ENCODE peak calls at places on chromosomes 4 and X, in ten cellular contexts. E is right lobe of liver, X is mammary epithelial cell, H is suprapubic skin, J is endothelial cell of umbilical vein, G is cardiac muscle cell, I is IMR-90, M is esophagus muscularis mucosa, C is heart right ventricle, Z is fibroblast of lung. O is an unnamed sample. For H3K4me1, the result is how much of the 10 kb centered on the place peaks cover.

GRCh38 chr4:61202100-61202637 is 2.0 kb downstream of the ADGRL3 start:
- DNase-seq in J (no peak), X (peak), H (peak), G (peak), C (no peak), I (no peak), M (no peak), E (no peak), Z (peak), O (no peak)

GRCh38 chr4:85720736-85721135 is 245.8 kb downstream of the ARHGAP24 start:
- DNase-seq in C (no peak), H (no peak), M (no peak), G (no peak), Z (peak), X (peak), J (no peak), E (no peak), I (peak), O (no peak)

GRCh38 chr4:142405021-142405991 is 440.8 kb downstream of the INPP4B start:
- DNase-seq in I (peak), E (peak), H (peak), Z (peak), J (peak), M (no peak), X (peak), C (peak), G (peak), O (peak)

GRCh38 chr4:43567644-43568043 is 675.1 kb downstream of the GRXCR1 start:
- DNase-seq in J (no peak), I (no peak), E (no peak), C (no peak), G (no peak), H (no peak), Z (no peak), M (no peak), X (no peak), O (no peak)

GRCh38 chrX:50953832-50954231 is 43.3 kb downstream of the BMP15 start:
- DNase-seq in J (no peak), X (no peak), H (no peak), M (no peak), G (no peak), C (no peak), I (no peak), E (no peak), Z (no peak), O (no peak)

GRCh38 chr4:177051473-177052060 is 258.1 kb upstream of the NEIL3 start:
- DNase-seq in M (no peak), Z (no peak), G (peak), J (peak), E (no peak), H (no peak), I (peak), C (no peak), X (peak), O (no peak)

GRCh38 chr4:2059726-2060577 is 825 bp downstream of the NAT8L start:
- DNase-seq in Z (no peak), H (no peak), X (no peak), G (peak), I (no peak), C (no peak), J (no peak), M (no peak), E (no peak), O (no peak)

GRCh38 chrX:36957425-36958328 is 50.5 kb upstream of the FAM47C start:
- DNase-seq in M (no peak), G (peak), X (no peak), E (peak), J (peak), Z (peak), H (no peak), C (no peak), I (no peak), O (no peak)

GRCh38 chr4:73612032-73612431 is 8.2 kb downstream of the RASSF6 start:
- DNase-seq in Z (no peak), G (no peak), H (no peak), E (no peak), X (peak), M (no peak), J (no peak), C (no peak), I (no peak), O (no peak)

GRCh38 chrX:110795645-110796510 is at the start of gene CHRDL1:
- DNase-seq in X (no peak), I (no peak), H (peak), C (no peak), M (no peak), Z (peak), J (no peak), G (peak), E (peak), O (no peak)

GRCh38 chrX:69162466-69162865 is 2.8 kb downstream of the PJA1 start:
- DNase-seq in H (no peak), Z (no peak), J (no peak), G (no peak), E (no peak), M (peak), I (no peak), C (no peak), X (no peak), O (no peak)

GRCh38 chr4:87188063-87188462 is 32.4 kb downstream of the KLHL8 start:
- DNase-seq in X (no peak), C (no peak), M (no peak), J (no peak), E (no peak), H (no peak), I (peak), G (no peak), Z (no peak), O (no peak)

GRCh38 chrX:20664774-20665173 is 398.1 kb upstream of the RPS6KA3 start:
- DNase-seq in G (peak), E (no peak), C (no peak), M (no peak), H (no peak), Z (no peak), J (no peak), I (no peak), X (no peak), O (no peak)

GRCh38 chr4:80812145-80812544 is 218.4 kb upstream of the BMP3 start:
- DNase-seq in X (no peak), C (no peak), I (no peak), J (no peak), Z (no peak), H (no peak), E (no peak), M (no peak), G (no peak), O (no peak)

GRCh38 chrX:118038614-118039365 is 77.8 kb downstream of the KLHL13 start:
- DNase-seq in Z (no peak), E (no peak), X (peak), J (no peak), G (no peak), I (peak), M (no peak), H (no peak), C (peak), O (no peak)

GRCh38 chrX:122817321-122817720 is 366.8 kb upstream of the GRIA3 start:
- DNase-seq in I (no peak), J (no peak), E (no peak), G (no peak), X (no peak), C (no peak), H (no peak), M (no peak), Z (no peak), O (no peak)

GRCh38 chr4:173508386-173509002 is 21.5 kb downstream of the HAND2 start:
- DNase-seq in I (no peak), C (no peak), E (no peak), H (no peak), Z (no peak), M (no peak), X (no peak), G (peak), J (no peak), O (peak)

GRCh38 chrX:13467243-13467642 is 102.2 kb upstream of the EGFL6 start:
- DNase-seq in X (no peak), H (no peak), J (no peak), M (no peak), G (no peak), E (no peak), C (no peak), I (no peak), Z (no peak), O (no peak)

GRCh38 chrX:40358994-40359393 is 221.8 kb upstream of the ATP6AP2 start:
- DNase-seq in M (no peak), C (no peak), E (no peak), G (no peak), X (no peak), I (no peak), Z (no peak), J (no peak), H (no peak), O (no peak)

GRCh38 chrX:151830911-151831310 is 81.8 kb upstream of the MAGEA4 start:
- DNase-seq in E (no peak), G (no peak), M (peak), I (no peak), C (peak), J (peak), X (no peak), H (no peak), Z (peak), O (no peak)

GRCh38 chr4:173170210-173170778 is 1.7 kb downstream of the GALNT7 start:
- DNase-seq in E (no peak), Z (peak), I (no peak), X (no peak), J (peak), G (no peak), M (no peak), C (no peak), H (no peak), O (no peak)

GRCh38 chr4:176789955-176790354 is 2.8 kb downstream of the VEGFC start:
- DNase-seq in C (peak), I (peak), M (no peak), H (no peak), E (no peak), J (peak), G (peak), X (peak), Z (peak), O (no peak)

GRCh38 chr4:37535872-37536271 is 150.3 kb downstream of the RELL1 start:
- DNase-seq in J (no peak), H (no peak), G (no peak), Z (no peak), M (no peak), X (peak), C (no peak), E (no peak), I (no peak), O (no peak)

GRCh38 chr4:47933798-47934197 is 19.4 kb upstream of the NFXL1 start:
- DNase-seq in M (no peak), C (no peak), H (no peak), Z (peak), I (peak), G (peak), X (peak), E (no peak), J (peak), O (no peak)

GRCh38 chrX:2397648-2398340 is 103.0 kb downstream of the DHRSX start:
- DNase-seq in I (peak), M (no peak), C (no peak), H (no peak), Z (peak), G (no peak), J (no peak), E (peak), X (peak), O (no peak)

GRCh38 chr4:127622923-127623754 is 9.6 kb upstream of the INTU start:
- DNase-seq in Z (peak), E (no peak), M (no peak), G (peak), H (no peak), J (peak), X (peak), C (no peak), I (peak), O (no peak)

GRCh38 chr4:1086011-1086410 is 27.4 kb downstream of the RNF212 start:
- DNase-seq in H (no peak), E (no peak), J (no peak), C (no peak), X (no peak), I (no peak), G (no peak), Z (no peak), M (no peak), O (no peak)

GRCh38 chr4:59518005-59518823 is 1681.9 kb upstream of the ADGRL3 start:
- DNase-seq in E (no peak), C (no peak), I (no peak), Z (no peak), J (no peak), X (no peak), G (no peak), M (no peak), H (peak), O (no peak)

GRCh38 chrX:261167-261857 is 19.9 kb upstream of the PLCXD1 start:
- DNase-seq in C (peak), M (no peak), X (peak), G (no peak), Z (peak), E (peak), J (no peak), I (peak), H (no peak), O (no peak)

GRCh38 chrX:63889001-63889400 is 104.0 kb upstream of the ARHGEF9 start:
- DNase-seq in G (no peak), I (peak), X (peak), H (no peak), M (no peak), E (no peak), J (no peak), Z (peak), C (no peak), O (no peak)

GRCh38 chr4:28557755-28558154 is 1697.1 kb downstream of the STIM2 start:
- DNase-seq in J (peak), Z (peak), X (peak), M (no peak), I (peak), G (no peak), C (no peak), E (no peak), H (no peak), O (no peak)

GRCh38 chrX:9048801-9049200 is 14.9 kb upstream of the FAM9B start:
- DNase-seq in C (no peak), J (no peak), G (no peak), E (no peak), I (no peak), Z (peak), M (no peak), X (no peak), H (no peak), O (no peak)

GRCh38 chrX:45840411-45840950 is 639.8 kb upstream of the DIPK2B start:
- DNase-seq in H (no peak), Z (peak), J (peak), I (no peak), M (no peak), E (no peak), G (no peak), X (no peak), C (no peak), O (no peak)

GRCh38 chrX:39205467-39205866 is 404.2 kb downstream of the MID1IP1 start:
- DNase-seq in H (no peak), Z (peak), C (no peak), M (no peak), G (no peak), J (no peak), I (no peak), X (no peak), E (no peak), O (no peak)

DNA sequence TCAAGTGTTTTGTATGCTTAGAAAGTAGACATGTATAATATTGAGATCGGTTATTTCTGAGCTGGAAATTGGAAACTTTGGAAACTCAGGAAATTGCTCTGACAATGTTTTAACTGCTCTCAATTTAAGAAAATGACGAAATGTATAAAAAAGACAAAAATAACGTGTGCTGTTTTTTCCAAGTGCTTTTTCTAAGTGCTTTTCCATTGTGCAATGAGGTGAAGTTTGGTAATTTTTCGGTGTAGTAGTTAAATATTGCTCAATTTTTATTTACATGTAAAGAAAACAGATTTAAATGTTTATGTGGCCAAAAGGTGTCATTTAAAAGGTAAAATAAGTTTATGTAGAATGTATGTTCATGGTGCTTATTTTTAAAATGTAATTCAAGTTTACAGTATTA is 39.4 kb upstream of the RHOH start:
- DNase-seq in M (no peak), I (no peak), H (no peak), J (no peak), C (no peak), G (no peak), Z (no peak), X (no peak), E (no peak), O (no peak)
- TF ChIP-seq CTCF in M (no peak), I (no peak), H (no peak), J (no peak), C (no peak), G (no peak), Z (no peak), X (no peak), E (no peak), O (no peak)

GRCh38 chr4:183177001-183177400 is 77.9 kb downstream of the WWC2 start:
- DNase-seq in C (no peak), J (no peak), G (no peak), X (peak), E (no peak), I (no peak), Z (peak), M (no peak), H (no peak), O (no peak)

GRCh38 chr4:183180096-183180495 is 81.0 kb downstream of the WWC2 start:
- DNase-seq in H (no peak), C (no peak), M (no peak), G (no peak), X (no peak), J (no peak), E (no peak), I (no peak), Z (no peak), O (no peak)

GRCh38 chr4:183180621-183181020 is 81.6 kb downstream of the WWC2 start:
- DNase-seq in M (no peak), I (no peak), Z (no peak), X (no peak), J (no peak), G (no peak), E (no peak), C (no peak), H (no peak), O (no peak)

GRCh38 chr4:183175631-183176232 is 76.7 kb downstream of the WWC2 start:
- DNase-seq in G (peak), X (no peak), C (no peak), I (peak), Z (peak), M (no peak), E (no peak), H (no peak), J (peak), O (no peak)

DNA sequence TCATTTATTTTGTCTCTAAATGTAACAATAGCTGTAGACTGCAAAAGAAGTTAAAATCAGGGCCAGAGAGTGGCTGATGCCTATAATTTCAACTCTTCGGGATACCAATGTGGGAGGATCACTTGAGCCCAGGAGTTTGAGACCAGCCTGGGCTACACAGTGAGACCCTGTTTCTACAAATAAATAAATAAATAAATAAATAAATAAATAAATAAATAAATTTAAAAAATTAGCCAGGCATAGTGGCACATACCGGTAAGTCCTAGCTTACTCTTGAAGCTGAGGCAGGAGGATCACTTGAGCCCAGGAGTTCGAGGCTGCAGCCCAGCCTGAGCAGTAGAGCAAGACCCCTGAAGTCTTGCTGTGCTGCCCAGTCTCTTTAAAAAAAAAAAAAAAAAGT is 79.1 kb downstream of the WWC2 start:
- DNase-seq in J (no peak), Z (no peak), G (no peak), X (no peak), H (no peak), M (no peak), I (no peak), C (no peak), E (no peak), O (no peak)
- H3K4me1 ChIP-seq in J (under half), Z (under half), G (under half), X (under half), H (under half), M (under half), I (under half), C (under half), E (under half), O (under half)

GRCh38 chr4:71069063-71069462 is 75.6 kb downstream of the DCK start:
- DNase-seq in E (no peak), I (no peak), G (no peak), X (no peak), H (no peak), M (no peak), Z (no peak), J (no peak), C (no peak), O (no peak)

GRCh38 chr4:71070015-71070414 is 76.6 kb downstream of the DCK start:
- DNase-seq in H (no peak), X (no peak), J (no peak), E (no peak), G (no peak), Z (no peak), C (no peak), I (no peak), M (no peak), O (no peak)

DNA sequence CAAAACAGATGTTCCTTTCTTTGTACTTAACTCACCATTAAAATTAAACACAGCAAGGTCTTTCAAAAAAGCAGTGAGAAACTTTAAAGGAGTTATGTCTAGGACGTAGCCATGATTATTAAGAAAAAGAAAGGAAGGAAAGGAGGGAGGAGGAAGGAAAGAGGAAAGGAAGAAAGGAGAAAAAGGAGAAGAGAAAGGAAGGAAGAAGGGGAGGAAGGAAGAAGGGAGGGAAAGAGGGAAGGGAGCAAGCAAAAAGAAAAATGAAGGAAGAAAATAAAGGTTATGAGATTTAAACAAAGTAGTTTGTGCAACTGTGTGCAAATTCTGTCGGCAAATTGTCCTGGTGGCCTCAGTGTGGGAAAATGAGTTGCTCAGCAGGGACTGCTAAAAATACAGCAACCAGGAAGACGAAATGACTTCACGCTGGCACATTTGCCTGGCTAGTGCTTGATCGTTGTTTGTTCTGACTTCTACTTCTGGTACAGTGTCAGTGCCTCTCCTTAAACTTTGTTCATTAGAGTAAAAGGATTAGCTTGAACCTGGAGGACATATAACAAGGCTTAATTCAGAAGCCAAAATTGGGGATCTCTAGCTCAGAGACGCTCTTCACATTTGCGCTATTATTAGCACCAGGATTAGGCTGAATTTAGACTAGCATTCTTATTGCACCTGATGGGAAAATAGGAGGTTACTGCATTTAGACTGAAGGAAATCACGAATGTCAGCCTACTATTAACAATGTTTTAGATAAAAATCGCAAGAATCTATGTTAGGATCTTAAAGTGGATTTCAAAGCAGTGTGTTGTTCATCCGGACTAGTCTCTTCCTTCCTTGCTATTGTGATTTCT is 81.2 kb downstream of the DCK start:
- DNase-seq in Z (no peak), G (peak), J (no peak), I (no peak), H (no peak), M (no peak), C (peak), E (no peak), X (no peak), O (no peak)
- H3K4me3 ChIP-seq in Z (no peak), G (no peak), J (no peak), I (no peak), H (no peak), M (peak), C (peak), E (no peak), X (no peak), O (peak)

GRCh38 chrX:120791013-120791643 is 84.5 kb downstream of the CT47B1 start:
- DNase-seq in G (no peak), M (no peak), C (peak), X (peak), H (no peak), E (no peak), Z (peak), J (peak), I (peak), O (peak)

GRCh38 chrX:120794525-120794975 is 81.1 kb downstream of the CT47B1 start:
- DNase-seq in I (no peak), Z (peak), M (no peak), H (no peak), G (no peak), C (peak), E (no peak), J (peak), X (peak), O (no peak)

GRCh38 chrX:120790552-120790951 is 85.1 kb downstream of the CT47B1 start:
- DNase-seq in H (no peak), C (no peak), Z (no peak), E (no peak), X (no peak), J (peak), G (no peak), M (no peak), I (no peak), O (no peak)

GRCh38 chrX:120793098-120793497 is 82.6 kb downstream of the CT47B1 start:
- DNase-seq in C (no peak), X (no peak), Z (no peak), I (no peak), G (no peak), J (no peak), E (no peak), H (no peak), M (no peak), O (no peak)

GRCh38 chrX:120790118-120790517 is 85.5 kb downstream of the CT47B1 start:
- DNase-seq in M (no peak), H (no peak), Z (peak), G (peak), J (peak), X (peak), I (peak), C (peak), E (no peak), O (no peak)
- TF ChIP-seq CTCF in M (peak), H (peak), Z (peak), G (peak), J (peak), X (peak), I (peak), C (peak), E (peak), O (no peak)

O was measured in ascending aorta.